ENCODE peak calls at places on chromosomes 11 and 22, in seven cellular contexts. N is activated B cell treated with CpG ODN at 0.5 μM for 24 hours, S is spleen, Y is fibroblast of lung, B is brain microvascular endothelial cell, K is uterus, D is AG04449. E is an unnamed sample.

GRCh38 chr11:100687032-100687629 is at the start of gene ARHGAP42:
- DNase-seq in N (peak), S (peak), Y (peak), B (peak), K (peak), D (no peak), E (no peak)

GRCh38 chr11:33492569-33492968 is 208.1 kb downstream of the C11orf91 start:
- DNase-seq in N (no peak), S (no peak), Y (no peak), B (no peak), K (no peak), D (no peak), E (no peak)

GRCh38 chr11:313787-314547 is at the start of gene IFITM1:
- DNase-seq in N (peak), S (peak), Y (peak), B (no peak), K (no peak), D (peak), E (no peak)

GRCh38 chr11:12702999-12703453 is 28.8 kb downstream of the TEAD1 start:
- DNase-seq in N (no peak), S (no peak), Y (no peak), B (no peak), K (no peak), D (no peak), E (no peak)

GRCh38 chr11:112477152-112477928 is 216.7 kb upstream of the PLET1 start:
- DNase-seq in N (no peak), S (no peak), Y (no peak), B (no peak), K (no peak), D (no peak), E (no peak)

GRCh38 chr11:117868815-117869642 is 7.4 kb downstream of the FXYD6 start:
- DNase-seq in N (no peak), S (no peak), Y (no peak), B (no peak), K (no peak), D (no peak), E (no peak)

GRCh38 chr22:49026476-49027121 is 801.1 kb downstream of the BRD1 start:
- DNase-seq in N (no peak), S (peak), Y (no peak), B (no peak), K (no peak), D (no peak), E (no peak)

GRCh38 chr11:10444725-10445286 is 10.3 kb upstream of the AMPD3 start:
- DNase-seq in N (no peak), S (no peak), Y (no peak), B (no peak), K (no peak), D (no peak), E (no peak)

GRCh38 chr11:8638300-8638699 is 44.2 kb downstream of the TRIM66 start:
- DNase-seq in N (no peak), S (no peak), Y (peak), B (peak), K (no peak), D (no peak), E (no peak)

GRCh38 chr11:78290293-78291176 is 101.8 kb downstream of the USP35 start:
- DNase-seq in N (no peak), S (no peak), Y (no peak), B (peak), K (no peak), D (peak), E (no peak)

GRCh38 chr11:72885853-72886252 is 71.6 kb downstream of the ATG16L2 start:
- DNase-seq in N (no peak), S (no peak), Y (no peak), B (no peak), K (no peak), D (no peak), E (no peak)

GRCh38 chr22:36769541-36769940 is 6.4 kb downstream of the IFT27 start:
- DNase-seq in N (no peak), S (peak), Y (no peak), B (no peak), K (no peak), D (no peak), E (no peak)

GRCh38 chr11:8717876-8718753 is 35.5 kb downstream of the RPL27A start:
- DNase-seq in N (peak), S (no peak), Y (peak), B (peak), K (peak), D (peak), E (no peak)

GRCh38 chr11:117511981-117512448 is 184.4 kb downstream of the CEP164 start:
- DNase-seq in N (no peak), S (no peak), Y (no peak), B (no peak), K (no peak), D (no peak), E (no peak)

GRCh38 chr11:108718466-108718865 is 53.6 kb downstream of the DDX10 start:
- DNase-seq in N (no peak), S (no peak), Y (no peak), B (no peak), K (no peak), D (no peak), E (no peak)

GRCh38 chr11:116221351-116221750 is 551.4 kb downstream of the BUD13 start:
- DNase-seq in N (no peak), S (no peak), Y (peak), B (no peak), K (no peak), D (no peak), E (no peak)

GRCh38 chr11:32430586-32431357 is 4.6 kb downstream of the WT1 start:
- DNase-seq in N (no peak), S (peak), Y (no peak), B (no peak), K (peak), D (no peak), E (no peak)

DNA sequence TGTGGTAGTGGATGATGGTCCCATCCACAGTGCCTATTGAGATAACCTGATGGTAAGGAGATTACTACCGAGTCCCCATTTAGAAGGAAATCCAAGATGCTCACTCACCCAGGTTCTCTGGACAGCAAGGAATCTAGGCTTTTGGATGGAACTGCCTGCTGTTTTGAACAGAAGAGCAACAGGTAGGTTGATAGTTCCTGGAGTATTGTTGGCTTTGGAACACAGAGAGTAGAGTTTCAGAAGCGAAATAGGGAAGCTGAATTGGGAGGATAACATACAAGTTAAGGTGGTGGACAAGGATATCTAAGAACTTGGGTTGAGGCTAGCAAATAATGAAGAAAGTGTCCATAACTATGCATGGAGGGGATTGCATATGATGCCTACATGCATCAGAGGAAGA is 27.6 kb downstream of the SLC22A6 start:
- DNase-seq in N (no peak), S (no peak), Y (no peak), B (no peak), K (no peak), D (no peak), E (no peak)
- TF ChIP-seq CTCF in N (no peak), S (no peak), Y (no peak), B (no peak), K (no peak), D (no peak), E (no peak)

GRCh38 chr22:45105281-45105700 is 58.4 kb upstream of the NUP50 start:
- DNase-seq in N (no peak), S (no peak), Y (peak), B (no peak), K (no peak), D (peak), E (no peak)

GRCh38 chr22:45101828-45102227 is 61.9 kb upstream of the NUP50 start:
- DNase-seq in N (no peak), S (peak), Y (peak), B (peak), K (peak), D (no peak), E (no peak)

GRCh38 chr22:45102896-45103420 is 60.8 kb upstream of the NUP50 start:
- DNase-seq in N (no peak), S (no peak), Y (no peak), B (no peak), K (no peak), D (no peak), E (no peak)

GRCh38 chr22:45104313-45104712 is 59.4 kb upstream of the NUP50 start:
- DNase-seq in N (no peak), S (no peak), Y (no peak), B (no peak), K (no peak), D (no peak), E (no peak)

GRCh38 chr22:45103756-45104155 is 60.0 kb upstream of the NUP50 start:
- DNase-seq in N (no peak), S (no peak), Y (no peak), B (no peak), K (no peak), D (no peak), E (no peak)
- TF ChIP-seq CTCF in N (no peak), S (no peak), Y (no peak), B (peak), K (no peak), D (peak), E (no peak)

GRCh38 chr11:35559949-35560348 is 34.5 kb upstream of the PAMR1 start:
- DNase-seq in N (no peak), S (no peak), Y (no peak), B (no peak), K (no peak), D (no peak), E (no peak)
- TF ChIP-seq CTCF in N (no peak), S (no peak), Y (no peak), B (no peak), K (no peak), D (no peak), E (no peak)

GRCh38 chr11:27694992-27695391 is 5.3 kb downstream of the BDNF start:
- DNase-seq in N (no peak), S (no peak), Y (peak), B (no peak), K (no peak), D (no peak), E (no peak)
- TF ChIP-seq CTCF in N (no peak), S (no peak), Y (peak), B (peak), K (no peak), D (no peak), E (peak)

GRCh38 chr22:23375031-23375827 is 194.9 kb downstream of the BCR start:
- DNase-seq in N (no peak), S (no peak), Y (no peak), B (no peak), K (no peak), D (no peak), E (no peak)

GRCh38 chr22:23373601-23374000 is 193.3 kb downstream of the BCR start:
- DNase-seq in N (no peak), S (no peak), Y (no peak), B (no peak), K (no peak), D (no peak), E (no peak)

GRCh38 chr22:23377767-23378166 is 197.5 kb downstream of the BCR start:
- DNase-seq in N (no peak), S (no peak), Y (no peak), B (no peak), K (no peak), D (no peak), E (no peak)

GRCh38 chr22:23380230-23380573 is 199.9 kb downstream of the IGLL1 start:
- DNase-seq in N (no peak), S (no peak), Y (no peak), B (no peak), K (no peak), D (no peak), E (no peak)

DNA sequence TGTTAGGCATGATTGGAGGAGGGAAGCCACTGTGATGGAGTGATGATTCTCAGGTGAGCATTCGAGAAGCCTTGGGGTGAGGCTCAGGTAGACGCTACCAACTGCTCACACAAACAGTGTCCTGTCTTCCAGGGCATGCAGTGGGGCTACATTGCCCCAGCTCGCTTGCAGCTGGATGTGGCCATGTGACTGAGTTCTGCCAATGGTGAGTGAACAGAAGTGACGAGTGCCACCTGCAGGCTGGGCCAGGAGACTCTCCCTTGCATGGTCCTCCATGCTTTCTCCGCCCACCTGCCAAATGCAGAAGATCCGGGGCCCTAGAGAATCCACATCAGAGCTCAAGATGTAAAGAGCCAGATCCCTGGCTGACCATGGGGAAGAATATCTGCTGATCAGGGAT is 195.9 kb downstream of the BCR start:
- DNase-seq in N (no peak), S (no peak), Y (no peak), B (no peak), K (no peak), D (no peak), E (no peak)
- TF ChIP-seq CTCF in N (no peak), S (peak), Y (no peak), B (peak), K (no peak), D (peak), E (peak)

DNA sequence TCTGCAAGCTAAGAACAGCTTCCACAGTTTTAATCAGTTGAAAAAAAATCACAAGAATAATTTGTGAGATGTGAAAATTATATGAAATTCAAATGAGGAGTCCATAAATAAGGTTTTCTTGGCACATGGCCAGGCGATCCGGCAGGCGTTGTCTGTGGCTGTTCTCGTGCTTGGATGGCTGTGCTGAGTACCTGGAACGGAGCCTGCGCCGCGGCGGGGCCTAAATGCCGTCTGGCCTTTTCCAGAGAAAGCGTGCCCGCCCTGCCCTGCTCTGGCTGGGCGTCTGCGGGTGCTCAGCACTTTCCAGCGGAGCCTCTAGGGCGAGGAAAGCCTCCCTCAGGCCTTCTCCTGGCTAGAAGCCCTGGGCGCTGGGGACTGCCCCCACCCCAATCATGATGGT is 41.8 kb downstream of the OSBPL5 start:
- DNase-seq in N (no peak), S (peak), Y (peak), B (no peak), K (peak), D (no peak), E (no peak)
- TF ChIP-seq CTCF in N (no peak), S (no peak), Y (no peak), B (no peak), K (no peak), D (no peak), E (no peak)

GRCh38 chr11:120696597-120696996 is 185.0 kb downstream of the GRIK4 start:
- DNase-seq in N (no peak), S (no peak), Y (no peak), B (no peak), K (no peak), D (no peak), E (no peak)
- TF ChIP-seq CTCF in N (no peak), S (no peak), Y (no peak), B (no peak), K (no peak), D (no peak), E (no peak)

GRCh38 chr11:64181506-64182411 is 4.2 kb upstream of the STIP1 start:
- DNase-seq in N (no peak), S (peak), Y (peak), B (peak), K (peak), D (peak), E (no peak)

GRCh38 chr11:64185323-64186204 is at the start of gene STIP1:
- DNase-seq in N (peak), S (peak), Y (peak), B (peak), K (peak), D (peak), E (peak)

GRCh38 chr11:64183890-64184289 is 2.1 kb upstream of the STIP1 start:
- DNase-seq in N (no peak), S (no peak), Y (no peak), B (no peak), K (no peak), D (no peak), E (no peak)

GRCh38 chr11:64180871-64181270 is 5.1 kb upstream of the STIP1 start:
- DNase-seq in N (no peak), S (no peak), Y (no peak), B (no peak), K (no peak), D (no peak), E (no peak)

DNA sequence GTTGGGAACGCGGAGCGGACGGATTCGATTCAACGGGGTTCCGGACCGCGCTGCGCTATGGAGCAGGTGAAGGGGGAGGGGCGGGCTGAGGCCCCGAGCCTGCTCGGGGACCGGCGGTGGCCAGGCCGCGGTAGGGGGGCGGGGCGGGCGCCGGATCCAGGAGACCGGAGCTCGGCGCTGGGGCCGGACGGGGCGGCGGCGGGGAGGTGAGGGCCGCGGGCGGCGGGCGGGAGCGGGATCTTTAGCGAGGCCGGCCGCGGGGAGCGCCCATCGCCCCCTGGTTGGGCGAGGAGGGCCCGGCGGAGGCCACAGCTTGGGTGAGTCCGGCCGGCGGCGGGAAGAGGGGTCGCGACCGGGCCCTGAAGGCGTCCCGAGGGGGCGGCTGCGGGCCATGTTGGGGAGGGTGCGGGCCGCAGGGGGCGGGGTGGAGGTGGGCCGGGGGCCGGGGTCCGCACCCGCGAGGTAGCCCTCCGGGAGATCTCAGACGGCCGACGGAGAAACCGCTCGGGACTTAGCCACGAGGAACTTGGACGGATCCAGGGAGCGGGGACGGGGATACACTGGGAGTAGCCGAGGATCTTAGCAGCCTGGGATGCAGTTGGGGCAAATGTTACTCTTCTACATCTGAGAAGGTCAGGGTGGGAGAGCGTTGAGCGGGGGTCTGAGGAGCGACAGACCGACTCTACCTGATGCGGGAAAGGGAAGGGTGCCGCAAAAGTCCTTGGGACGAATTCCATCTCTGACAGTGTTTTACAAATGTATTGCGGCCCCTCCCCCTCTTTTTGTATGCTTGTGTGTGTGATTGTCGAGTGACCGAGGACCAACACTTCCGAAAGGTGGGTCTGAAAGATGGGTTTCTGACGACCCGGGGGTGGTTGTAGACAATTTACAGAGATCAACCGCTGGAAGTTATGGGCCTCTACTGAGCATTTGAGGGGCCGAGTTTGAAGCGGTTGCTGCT is 514 bp downstream of the STIP1 start:
- DNase-seq in N (no peak), S (no peak), Y (peak), B (no peak), K (no peak), D (no peak), E (no peak)
- TF ChIP-seq CTCF in N (no peak), S (no peak), Y (no peak), B (no peak), K (no peak), D (no peak), E (peak)

E was measured in D721Med.